ENCODE peak calls at places on chromosomes 4 and X, in six cellular contexts. One of them, this sample, is unnamed.

GRCh38 chrX:17547658-17548057 is 172.7 kb downstream of the NHS start:
- DNase-seq in AG09319: peak; percentile 54
- DNase-seq in HFFc6: peak; percentile 71
- DNase-seq in progenitor cell of endocrine pancreas: no peak
- DNase-seq in GM13977: peak; percentile 22
- DNase-seq in IMR-90: peak; percentile 91
- DNase-seq in this sample: no peak

GRCh38 chr4:174283507-174284180 is at the start of the genes CEP44 and FBXO8:
- DNase-seq in GM13977: peak; percentile 52
- DNase-seq in IMR-90: peak; percentile 78
- DNase-seq in AG09319: no peak
- DNase-seq in progenitor cell of endocrine pancreas: peak; percentile 32
- DNase-seq in HFFc6: peak; percentile 58
- DNase-seq in this sample: peak; percentile 69

GRCh38 chr4:115234405-115235093 is 121.1 kb upstream of the NDST4 start:
- DNase-seq in GM13977: peak; percentile 17
- DNase-seq in progenitor cell of endocrine pancreas: no peak
- DNase-seq in AG09319: no peak
- DNase-seq in HFFc6: no peak
- DNase-seq in IMR-90: no peak
- DNase-seq in this sample: no peak

GRCh38 chr4:99945718-99946345 is 586 bp downstream of the DNAJB14 start:
- DNase-seq in progenitor cell of endocrine pancreas: peak; percentile 31
- DNase-seq in AG09319: no peak
- DNase-seq in IMR-90: peak; percentile 21
- DNase-seq in GM13977: peak; percentile 26
- DNase-seq in HFFc6: no peak
- DNase-seq in this sample: no peak

GRCh38 chr4:8351931-8352367 is 82.4 kb downstream of the HTRA3 start:
- DNase-seq in HFFc6: no peak
- DNase-seq in AG09319: peak; percentile 16
- DNase-seq in IMR-90: peak; percentile 39
- DNase-seq in GM13977: no peak
- DNase-seq in progenitor cell of endocrine pancreas: no peak
- DNase-seq in this sample: no peak

GRCh38 chr4:84051728-84052127 is 447.4 kb downstream of the NKX6-1 start:
- DNase-seq in progenitor cell of endocrine pancreas: no peak
- DNase-seq in IMR-90: no peak
- DNase-seq in HFFc6: no peak
- DNase-seq in GM13977: no peak
- DNase-seq in AG09319: no peak
- DNase-seq in this sample: no peak

GRCh38 chr4:20299515-20299914 is 47.8 kb downstream of the SLIT2 start:
- DNase-seq in GM13977: no peak
- DNase-seq in IMR-90: peak; percentile 41
- DNase-seq in AG09319: no peak
- DNase-seq in progenitor cell of endocrine pancreas: no peak
- DNase-seq in HFFc6: no peak
- DNase-seq in this sample: peak; percentile 15

GRCh38 chrX:150643271-150643670 is 49.9 kb upstream of the MTMR1 start:
- DNase-seq in AG09319: no peak
- DNase-seq in HFFc6: peak; percentile 6
- DNase-seq in IMR-90: peak; percentile 33
- DNase-seq in progenitor cell of endocrine pancreas: no peak
- DNase-seq in GM13977: no peak
- DNase-seq in this sample: no peak

GRCh38 chr4:176123710-176124407 is 58.2 kb downstream of the WDR17 start:
- DNase-seq in GM13977: peak; percentile 34
- DNase-seq in progenitor cell of endocrine pancreas: no peak
- DNase-seq in IMR-90: no peak
- DNase-seq in AG09319: no peak
- DNase-seq in HFFc6: peak; percentile 16
- DNase-seq in this sample: peak; percentile 27

GRCh38 chr4:6331018-6331417 is 61.4 kb downstream of the WFS1 start:
- DNase-seq in GM13977: peak; percentile 72
- DNase-seq in IMR-90: peak; percentile 20
- DNase-seq in HFFc6: peak; percentile 17
- DNase-seq in progenitor cell of endocrine pancreas: no peak
- DNase-seq in AG09319: no peak
- DNase-seq in this sample: no peak

GRCh38 chrX:136059350-136059749 is 74.1 kb downstream of the SLC9A6 start:
- DNase-seq in AG09319: no peak
- DNase-seq in IMR-90: no peak
- DNase-seq in HFFc6: no peak
- DNase-seq in progenitor cell of endocrine pancreas: no peak
- DNase-seq in GM13977: no peak
- DNase-seq in this sample: no peak

GRCh38 chrX:6904178-6904577 is 243.3 kb upstream of the STS start:
- DNase-seq in progenitor cell of endocrine pancreas: no peak
- DNase-seq in AG09319: no peak
- DNase-seq in HFFc6: no peak
- DNase-seq in GM13977: no peak
- DNase-seq in IMR-90: no peak
- DNase-seq in this sample: no peak

GRCh38 chrX:6910218-6910617 is 237.3 kb upstream of the STS start:
- DNase-seq in IMR-90: no peak
- DNase-seq in progenitor cell of endocrine pancreas: no peak
- DNase-seq in AG09319: no peak
- DNase-seq in HFFc6: no peak
- DNase-seq in GM13977: no peak
- DNase-seq in this sample: no peak

GRCh38 chrX:6909396-6909795 is 238.1 kb upstream of the STS start:
- DNase-seq in HFFc6: no peak
- DNase-seq in IMR-90: no peak
- DNase-seq in progenitor cell of endocrine pancreas: no peak
- DNase-seq in AG09319: no peak
- DNase-seq in GM13977: no peak
- DNase-seq in this sample: no peak
- TF ChIP-seq CTCF in HFFc6: no peak
- TF ChIP-seq CTCF in IMR-90: no peak
- TF ChIP-seq CTCF in progenitor cell of endocrine pancreas: no peak
- TF ChIP-seq CTCF in AG09319: no peak
- TF ChIP-seq CTCF in GM13977: no peak
- TF ChIP-seq CTCF in this sample: no peak

DNA sequence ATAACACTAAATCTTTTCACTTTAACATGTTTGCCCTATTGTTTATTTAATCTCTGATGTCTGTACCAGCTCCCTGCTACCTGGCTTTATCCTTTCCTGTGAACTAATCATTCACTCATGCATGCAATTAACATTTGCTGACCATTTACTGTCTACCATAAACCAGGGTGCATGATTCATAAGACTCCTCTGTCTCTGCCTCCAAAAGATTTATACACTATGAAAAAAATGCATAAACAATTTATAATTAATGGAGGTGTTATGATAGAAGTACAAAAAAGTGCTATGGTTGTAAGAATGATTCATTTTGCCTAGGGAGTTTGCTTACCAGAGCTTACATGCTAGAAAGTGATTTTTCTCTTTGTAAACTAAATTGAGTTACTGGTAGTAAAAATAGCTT is 24.4 kb upstream of the CPEB2 start:
- DNase-seq in progenitor cell of endocrine pancreas: no peak
- DNase-seq in GM13977: no peak
- DNase-seq in AG09319: no peak
- DNase-seq in HFFc6: no peak
- DNase-seq in IMR-90: no peak
- DNase-seq in this sample: no peak
- TF ChIP-seq CTCF in progenitor cell of endocrine pancreas: no peak
- TF ChIP-seq CTCF in GM13977: no peak
- TF ChIP-seq CTCF in AG09319: no peak
- TF ChIP-seq CTCF in HFFc6: no peak
- TF ChIP-seq CTCF in IMR-90: no peak
- TF ChIP-seq CTCF in this sample: no peak

DNA sequence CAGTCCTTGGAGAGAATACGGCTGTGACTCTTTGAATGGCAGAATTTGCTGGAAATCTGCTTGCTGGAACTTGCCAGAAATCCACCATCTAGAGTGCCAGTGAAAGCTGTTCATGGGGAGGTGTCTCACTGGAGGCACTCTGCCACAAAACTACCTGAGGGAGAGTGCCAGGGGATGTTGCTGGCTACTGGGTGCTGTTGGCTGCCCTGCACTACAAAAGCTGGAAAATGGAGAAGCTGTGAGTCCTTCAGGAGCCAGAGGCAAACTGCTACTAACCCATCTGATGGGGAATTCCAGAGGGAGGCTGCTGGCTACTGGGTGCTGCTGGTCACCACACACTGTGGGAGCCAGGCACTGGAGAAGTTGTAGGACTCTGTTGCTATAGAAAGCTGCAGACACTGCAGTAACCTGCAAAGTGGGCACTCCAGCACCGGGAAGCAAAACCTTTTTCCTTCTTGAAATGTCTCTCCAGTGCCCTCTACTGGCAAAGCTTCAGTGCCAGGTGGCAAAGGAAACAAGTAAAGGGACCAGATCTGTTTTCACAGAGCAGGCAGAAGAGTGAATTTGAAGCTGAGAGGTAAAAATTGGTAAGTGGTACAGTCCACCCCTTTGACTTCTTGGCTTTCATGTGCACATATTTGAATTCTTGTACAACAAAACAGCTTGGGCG is 47.8 kb upstream of the HSD17B10 start:
- DNase-seq in AG09319: peak; percentile 28
- DNase-seq in progenitor cell of endocrine pancreas: peak; percentile 10
- DNase-seq in HFFc6: peak; percentile 49
- DNase-seq in IMR-90: peak; percentile 69
- DNase-seq in GM13977: peak; percentile 50
- DNase-seq in this sample: peak; percentile 47
- TF ChIP-seq CTCF in AG09319: peak; percentile 91
- TF ChIP-seq CTCF in progenitor cell of endocrine pancreas: peak; percentile 67
- TF ChIP-seq CTCF in HFFc6: peak; percentile 77
- TF ChIP-seq CTCF in IMR-90: peak; percentile 74
- TF ChIP-seq CTCF in GM13977: peak; percentile 75
- TF ChIP-seq CTCF in this sample: peak; percentile 50

GRCh38 chr4:143713556-143714289 is 13.2 kb upstream of the FREM3 start:
- DNase-seq in HFFc6: no peak
- DNase-seq in GM13977: no peak
- DNase-seq in progenitor cell of endocrine pancreas: no peak
- DNase-seq in IMR-90: no peak
- DNase-seq in AG09319: no peak
- DNase-seq in this sample: no peak

GRCh38 chr4:143714290-143714625 is 13.8 kb upstream of the FREM3 start:
- DNase-seq in HFFc6: no peak
- DNase-seq in GM13977: no peak
- DNase-seq in AG09319: no peak
- DNase-seq in IMR-90: no peak
- DNase-seq in progenitor cell of endocrine pancreas: no peak
- DNase-seq in this sample: no peak

DNA sequence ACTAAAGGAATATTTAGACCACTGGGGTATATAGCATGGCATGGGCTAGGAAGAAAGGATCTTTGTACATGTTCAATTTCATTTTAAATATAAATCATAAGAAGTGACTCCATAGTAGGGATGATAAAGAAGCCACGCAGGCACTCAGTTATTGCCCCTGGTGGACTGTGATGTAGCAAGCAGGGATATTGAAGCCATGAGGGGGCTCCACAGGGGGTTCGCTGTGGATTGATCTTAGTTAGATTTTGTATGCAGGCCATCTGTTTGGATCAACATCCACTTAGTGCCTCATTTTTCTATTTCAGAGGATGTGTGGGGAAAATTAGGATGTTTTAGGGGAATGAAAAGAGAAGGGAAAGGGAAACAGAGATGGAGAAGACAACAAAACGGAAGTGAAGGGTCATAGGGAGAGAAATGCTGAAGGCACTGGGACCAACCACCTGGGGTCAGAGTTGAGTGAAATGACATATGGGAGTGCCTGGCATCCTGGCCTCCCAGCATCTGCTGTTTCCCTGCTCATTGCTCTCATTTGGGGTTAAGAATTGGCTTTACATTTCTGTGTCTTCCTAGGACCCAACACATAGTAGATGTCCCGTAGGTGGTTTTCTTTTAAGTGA is 11.2 kb upstream of the FREM3 start:
- DNase-seq in HFFc6: no peak
- DNase-seq in IMR-90: no peak
- DNase-seq in progenitor cell of endocrine pancreas: no peak
- DNase-seq in AG09319: no peak
- DNase-seq in GM13977: no peak
- DNase-seq in this sample: no peak
- TF ChIP-seq CTCF in HFFc6: no peak
- TF ChIP-seq CTCF in IMR-90: no peak
- TF ChIP-seq CTCF in progenitor cell of endocrine pancreas: no peak
- TF ChIP-seq CTCF in AG09319: no peak
- TF ChIP-seq CTCF in GM13977: no peak
- TF ChIP-seq CTCF in this sample: peak; percentile 7

GRCh38 chr4:65845169-65845568 is 174.9 kb upstream of the EPHA5 start:
- DNase-seq in GM13977: no peak
- DNase-seq in AG09319: no peak
- DNase-seq in IMR-90: no peak
- DNase-seq in HFFc6: no peak
- DNase-seq in progenitor cell of endocrine pancreas: no peak
- DNase-seq in this sample: no peak

GRCh38 chr4:65834707-65835106 is 164.4 kb upstream of the EPHA5 start:
- DNase-seq in HFFc6: no peak
- DNase-seq in progenitor cell of endocrine pancreas: no peak
- DNase-seq in IMR-90: no peak
- DNase-seq in AG09319: no peak
- DNase-seq in GM13977: no peak
- DNase-seq in this sample: no peak

DNA sequence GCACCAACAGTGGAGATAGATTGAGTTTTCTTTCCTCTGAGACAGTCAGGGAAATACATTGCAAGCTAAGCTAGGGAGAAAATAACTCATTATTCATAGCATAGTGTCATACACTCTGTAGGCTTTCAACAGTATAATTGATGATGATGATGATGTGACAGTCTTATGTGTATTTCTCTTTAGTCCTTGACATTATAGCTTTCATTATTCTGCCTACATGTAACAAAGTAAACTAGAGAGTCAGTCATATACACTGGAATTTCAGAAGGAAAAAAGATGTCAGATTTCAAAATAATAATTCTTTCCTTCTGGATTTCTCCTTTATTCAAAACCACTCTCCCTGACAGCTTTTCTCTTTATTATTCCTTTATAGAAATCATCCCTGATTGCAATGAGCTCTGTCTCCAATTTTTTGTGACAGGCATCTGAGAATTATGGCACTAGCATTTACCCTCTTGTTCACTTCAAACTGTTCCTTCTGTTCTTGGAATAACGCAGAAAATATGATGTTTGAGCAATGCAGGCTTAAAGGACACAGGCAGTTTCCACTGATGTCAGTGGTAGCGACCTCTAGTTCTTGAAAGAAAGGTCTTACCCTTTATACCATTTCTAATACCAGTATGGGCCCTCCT is 169.1 kb upstream of the EPHA5 start:
- DNase-seq in HFFc6: no peak
- DNase-seq in AG09319: no peak
- DNase-seq in IMR-90: no peak
- DNase-seq in progenitor cell of endocrine pancreas: no peak
- DNase-seq in GM13977: no peak
- DNase-seq in this sample: no peak
- TF ChIP-seq CTCF in HFFc6: no peak
- TF ChIP-seq CTCF in AG09319: no peak
- TF ChIP-seq CTCF in IMR-90: no peak
- TF ChIP-seq CTCF in progenitor cell of endocrine pancreas: no peak
- TF ChIP-seq CTCF in GM13977: no peak
- TF ChIP-seq CTCF in this sample: no peak

DNA sequence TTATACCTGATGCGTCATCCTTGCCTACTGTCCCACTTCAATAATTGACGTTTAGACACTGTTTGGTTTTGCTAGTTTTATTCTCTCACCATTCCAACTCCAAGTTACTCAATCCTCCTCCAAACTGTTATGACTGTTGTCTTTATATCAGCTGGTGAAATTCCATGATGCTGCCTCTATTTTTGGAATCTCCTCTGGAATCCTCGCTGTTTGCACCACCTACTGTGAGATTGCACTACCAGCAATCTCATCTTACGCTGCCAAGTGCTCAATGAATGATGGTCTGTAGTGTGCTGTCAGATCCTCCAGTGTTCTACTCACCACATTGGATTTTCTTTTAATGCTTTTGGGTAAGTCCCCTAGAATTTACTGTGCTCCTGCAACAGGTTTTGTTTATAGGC is 13.2 kb upstream of the PCDH18 start:
- DNase-seq in AG09319: no peak
- DNase-seq in progenitor cell of endocrine pancreas: no peak
- DNase-seq in IMR-90: peak; percentile 94
- DNase-seq in GM13977: no peak
- DNase-seq in HFFc6: peak; percentile 69
- DNase-seq in this sample: no peak
- TF ChIP-seq CTCF in AG09319: no peak
- TF ChIP-seq CTCF in progenitor cell of endocrine pancreas: no peak
- TF ChIP-seq CTCF in IMR-90: peak; percentile 37
- TF ChIP-seq CTCF in GM13977: no peak
- TF ChIP-seq CTCF in HFFc6: no peak
- TF ChIP-seq CTCF in this sample: no peak

This sample was measured in nephron progenitor cell.